ENCODE peak calls at places on chromosome 1, in ten cellular contexts. M is esophagus muscularis mucosa; X is H9; T is GM23338; O is cardiac muscle cell; Z is ovary; D is CD4-positive, alpha-beta T cell; P is neural progenitor cell; R is heart left ventricle; G is testis. N is an unnamed sample.

GRCh38 chr1:155207578-155208405 is at the start of gene THBS3:
- DNase-seq in M (no peak), X (peak; percentile 64), T (peak; percentile 61), O (peak; percentile 50), Z (peak; percentile 75), D (no peak), P (peak; percentile 85), R (peak; percentile 69), G (peak; percentile 42), N (peak; percentile 76)

GRCh38 chr1:246317291-246317690 is 189.8 kb downstream of the SMYD3 start:
- DNase-seq in M (no peak), X (no peak), T (no peak), O (no peak), Z (no peak), D (no peak), P (no peak), R (no peak), G (no peak), N (no peak)

GRCh38 chr1:121586369-121587229 is 401.8 kb downstream of the SRGAP2C start:
- DNase-seq in M (no peak), X (peak; percentile 74), T (peak; percentile 57), O (no peak), Z (no peak), D (no peak), P (peak; percentile 27), R (no peak), G (no peak), N (no peak)

GRCh38 chr1:41666991-41667631 is 182.6 kb upstream of the EDN2 start:
- DNase-seq in M (no peak), X (no peak), T (no peak), O (no peak), Z (no peak), D (peak; percentile 19), P (peak; percentile 37), R (peak; percentile 20), G (no peak), N (no peak)

GRCh38 chr1:23446644-23447310 is 22.2 kb upstream of the TCEA3 start:
- DNase-seq in M (no peak), X (no peak), T (no peak), O (no peak), Z (no peak), D (no peak), P (no peak), R (no peak), G (no peak), N (no peak)

GRCh38 chr1:241990040-241990439 is 8.9 kb downstream of the MAP1LC3C start:
- DNase-seq in M (no peak), X (peak; percentile 63), T (peak; percentile 47), O (peak; percentile 91), Z (peak; percentile 88), D (no peak), P (no peak), R (peak; percentile 85), G (peak; percentile 75), N (peak; percentile 89)

GRCh38 chr1:160125761-160126160 is 10.2 kb downstream of the ATP1A2 start:
- DNase-seq in M (no peak), X (no peak), T (no peak), O (peak; percentile 25), Z (no peak), D (no peak), P (no peak), R (no peak), G (no peak), N (no peak)

GRCh38 chr1:10965621-10966226 is 46.7 kb upstream of the TARDBP start:
- DNase-seq in M (no peak), X (no peak), T (no peak), O (peak; percentile 42), Z (peak; percentile 37), D (no peak), P (no peak), R (no peak), G (peak; percentile 24), N (no peak)

GRCh38 chr1:89907669-89908293 is 86.9 kb downstream of the LRRC8D start:
- DNase-seq in M (no peak), X (no peak), T (no peak), O (peak; percentile 50), Z (no peak), D (no peak), P (no peak), R (no peak), G (no peak), N (no peak)

GRCh38 chr1:217539510-217539909 is 91.4 kb downstream of the GPATCH2 start:
- DNase-seq in M (no peak), X (no peak), T (no peak), O (no peak), Z (no peak), D (no peak), P (no peak), R (no peak), G (no peak), N (no peak)

DNA sequence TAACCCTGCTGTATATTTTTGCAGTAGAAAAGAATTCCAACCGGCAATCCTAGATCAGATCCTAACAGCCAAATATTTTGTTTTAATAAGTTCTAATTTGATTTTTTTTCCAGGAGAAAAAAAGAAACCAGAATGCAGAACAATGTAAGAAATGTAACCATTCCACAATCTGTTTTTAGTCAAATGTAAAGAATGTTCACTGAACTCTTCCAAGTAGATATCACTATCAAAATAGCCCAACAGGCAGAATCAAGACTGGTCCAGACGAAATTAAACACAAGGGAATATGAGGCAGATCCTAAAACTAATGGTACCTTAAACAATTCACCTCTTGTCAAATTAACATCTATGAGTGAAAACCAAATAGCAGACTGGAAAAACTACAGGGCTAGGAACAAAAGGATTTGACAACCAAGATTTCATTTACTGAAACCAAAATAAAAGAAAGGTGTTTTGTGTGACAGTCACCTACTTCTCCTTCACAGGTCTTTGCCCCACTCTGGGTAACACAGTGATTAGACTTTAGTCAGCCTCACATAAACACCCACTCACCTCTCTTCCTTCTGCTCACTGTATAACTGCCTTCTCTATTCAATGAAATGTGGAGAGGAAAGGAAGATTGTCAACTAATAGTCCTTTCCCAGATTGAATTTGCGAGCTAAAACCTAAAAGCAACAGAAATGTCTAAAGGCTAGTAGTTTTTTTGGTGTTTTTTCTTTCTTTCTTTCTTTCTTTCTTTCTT is 137.9 kb downstream of the FAF1 start:
- DNase-seq in M (no peak), X (no peak), T (no peak), O (peak; percentile 13), Z (no peak), D (no peak), P (no peak), R (no peak), G (no peak), N (no peak)
- H3K27ac ChIP-seq in M (no peak overlapping the region), X (no peak overlapping the region), T (peak overlapping the region; percentile 6), O (no peak overlapping the region), Z (no peak overlapping the region), D (no peak overlapping the region), P (no peak overlapping the region), R (no peak overlapping the region), G (no peak overlapping the region), N (no peak overlapping the region)

DNA sequence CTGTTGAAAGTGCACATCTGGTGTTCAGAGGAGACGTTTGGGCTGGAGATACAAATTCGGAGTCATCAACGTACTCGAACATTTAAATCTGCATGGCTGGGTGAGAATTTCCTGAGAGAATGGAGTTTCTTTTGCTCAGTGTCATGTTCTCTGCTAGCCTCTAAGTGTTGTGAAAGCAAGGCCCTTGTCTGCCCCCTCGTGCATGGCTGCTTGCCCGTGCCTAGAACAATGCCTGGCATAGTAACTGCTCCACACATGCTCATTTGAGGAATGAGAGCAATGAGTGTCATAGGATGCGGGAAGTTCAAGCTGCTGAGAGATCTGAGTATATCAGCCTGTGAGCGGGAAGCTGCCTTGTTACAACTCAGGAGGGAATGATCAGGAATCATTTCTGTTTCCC is 171.1 kb upstream of the CSF3R start:
- DNase-seq in M (no peak), X (no peak), T (no peak), O (peak; percentile 82), Z (no peak), D (no peak), P (no peak), R (peak; percentile 58), G (peak; percentile 88), N (no peak)
- TF ChIP-seq CTCF in M (no peak), X (no peak), T (no peak), O (peak; percentile 35), Z (no peak), D (no peak), P (no peak), R (no peak), G (no peak), N (no peak)

GRCh38 chr1:56578664-56578962 is 750 bp downstream of the PLPP3 start:
- DNase-seq in M (no peak), X (no peak), T (no peak), O (no peak), Z (no peak), D (no peak), P (no peak), R (no peak), G (peak; percentile 50), N (peak; percentile 62)
- H3K27ac ChIP-seq in M (peak overlapping the region; percentile 95), X (no peak overlapping the region), T (no peak overlapping the region), O (peak overlapping the region; percentile 58), Z (peak overlapping the region; percentile 86), D (no peak overlapping the region), P (peak overlapping the region; percentile 92), R (peak overlapping the region; percentile 95), G (peak overlapping the region; percentile 97), N (peak overlapping the region; percentile 91)

GRCh38 chr1:179601093-179601492 is 9.5 kb downstream of the TDRD5 start:
- DNase-seq in M (no peak), X (no peak), T (no peak), O (no peak), Z (no peak), D (no peak), P (no peak), R (no peak), G (no peak), N (no peak)

GRCh38 chr1:179598631-179599030 is 7.0 kb downstream of the TDRD5 start:
- DNase-seq in M (no peak), X (no peak), T (no peak), O (no peak), Z (no peak), D (no peak), P (no peak), R (no peak), G (no peak), N (no peak)

DNA sequence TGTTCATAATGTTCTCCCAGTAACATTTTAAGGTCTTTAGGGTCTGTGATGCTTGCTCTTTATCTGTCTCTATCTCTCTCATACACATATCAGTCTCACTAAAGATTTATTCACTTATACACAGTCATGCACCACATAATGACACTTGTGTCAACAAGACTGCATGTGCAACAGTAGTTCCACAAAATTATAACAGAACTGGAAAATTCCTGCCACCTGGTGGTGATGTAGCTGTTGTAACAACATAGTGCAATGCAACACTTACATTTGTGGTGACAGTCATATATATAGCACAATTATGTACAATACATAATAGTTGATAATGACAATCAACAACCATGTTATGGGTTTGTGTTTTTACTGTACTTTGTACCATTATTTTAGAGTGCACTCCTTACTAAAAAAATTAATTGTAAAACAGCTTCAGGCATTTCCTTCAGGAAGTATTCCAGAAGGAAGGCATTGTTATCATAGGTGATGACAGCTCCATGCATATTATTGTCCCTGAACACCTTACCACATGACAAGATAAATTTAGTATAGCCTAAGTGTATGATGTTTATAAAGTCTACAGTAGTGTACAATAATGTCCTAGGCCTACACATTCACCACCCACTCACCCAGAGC is 8.1 kb downstream of the TDRD5 start:
- DNase-seq in M (no peak), X (no peak), T (peak; percentile 45), O (peak; percentile 52), Z (no peak), D (no peak), P (peak; percentile 55), R (no peak), G (peak; percentile 41), N (no peak)
- TF ChIP-seq CTCF in M (no peak), X (peak; percentile 61), T (peak; percentile 67), O (peak; percentile 48), Z (no peak), D (no peak), P (peak; percentile 65), R (no peak), G (no peak), N (peak; percentile 10)